ENCODE peak calls at places on chromosomes 7 and 10, in eight cellular contexts. J is iPS DF 6.9, G is SJSA1, P is hepatocyte, N is ovary, H is transverse colon, I is endothelial cell of umbilical vein, B is stomach. E is an unnamed sample.
A peak's percentile ranks its signal among the peaks of the same experiment; 100 is the strongest.

GRCh38 chr10:98924526-98924925 is 311.1 kb downstream of the HPSE2 start:
- DNase-seq in J (no peak), G (no peak), P (no peak), N (no peak), H (no peak), I (no peak), B (no peak), E (no peak)

GRCh38 chr10:14574885-14575284 is 199.8 kb downstream of the FAM107B start:
- DNase-seq in J (no peak), G (no peak), P (no peak), N (no peak), H (no peak), I (no peak), B (no peak), E (no peak)

GRCh38 chr10:14146005-14146404 is 184.7 kb downstream of the FRMD4A start:
- DNase-seq in J (no peak), G (no peak), P (no peak), N (no peak), H (no peak), I (no peak), B (no peak), E (no peak)

GRCh38 chr7:2873686-2874551 is 29.8 kb upstream of the GNA12 start:
- DNase-seq in J (peak; percentile 64), G (peak; percentile 79), P (peak; percentile 57), N (no peak), H (no peak), I (peak; percentile 91), B (no peak), E (no peak)

GRCh38 chr7:104207731-104208420 is at the start of gene ORC5:
- DNase-seq in J (peak; percentile 31), G (peak; percentile 73), P (peak; percentile 80), N (peak; percentile 83), H (peak; percentile 78), I (peak; percentile 85), B (peak; percentile 73), E (peak; percentile 85)

GRCh38 chr7:27179503-27180430 is 5.3 kb downstream of the HOXA11 start:
- DNase-seq in J (no peak), G (peak; percentile 86), P (peak; percentile 87), N (no peak), H (peak; percentile 87), I (peak; percentile 90), B (peak; percentile 47), E (peak; percentile 94)

GRCh38 chr7:158289231-158289630 is 298.4 kb downstream of the PTPRN2 start:
- DNase-seq in J (no peak), G (no peak), P (no peak), N (no peak), H (no peak), I (no peak), B (no peak), E (no peak)

GRCh38 chr10:46006219-46006618 is 24.2 kb downstream of the NCOA4 start:
- DNase-seq in J (no peak), G (no peak), P (no peak), N (no peak), H (no peak), I (peak; percentile 18), B (no peak), E (no peak)

GRCh38 chr10:106082865-106083264 is 1081.6 kb downstream of the SORCS1 start:
- DNase-seq in J (no peak), G (no peak), P (no peak), N (no peak), H (no peak), I (no peak), B (no peak), E (no peak)

GRCh38 chr10:70296406-70296899 is 12.6 kb upstream of the NPFFR1 start:
- DNase-seq in J (no peak), G (peak; percentile 72), P (peak; percentile 48), N (peak; percentile 89), H (peak; percentile 66), I (peak; percentile 79), B (peak; percentile 71), E (peak; percentile 93)

GRCh38 chr10:117734626-117735405 is 192.3 kb downstream of the EMX2 start:
- DNase-seq in J (no peak), G (no peak), P (no peak), N (no peak), H (no peak), I (no peak), B (no peak), E (no peak)

GRCh38 chr10:100981178-100981710 is 6.1 kb downstream of the MRPL43 start:
- DNase-seq in J (no peak), G (no peak), P (no peak), N (no peak), H (no peak), I (no peak), B (no peak), E (no peak)

GRCh38 chr10:110171032-110171431 is 36.4 kb upstream of the MXI1 start:
- DNase-seq in J (no peak), G (peak; percentile 20), P (no peak), N (no peak), H (no peak), I (no peak), B (no peak), E (no peak)

GRCh38 chr10:110170142-110170887 is 37.1 kb upstream of the MXI1 start:
- DNase-seq in J (no peak), G (peak; percentile 51), P (no peak), N (no peak), H (no peak), I (no peak), B (no peak), E (no peak)

GRCh38 chr10:110167149-110167548 is 40.3 kb upstream of the MXI1 start:
- DNase-seq in J (no peak), G (no peak), P (no peak), N (no peak), H (no peak), I (no peak), B (no peak), E (no peak)

GRCh38 chr10:110169586-110169985 is 37.8 kb upstream of the MXI1 start:
- DNase-seq in J (no peak), G (peak; percentile 19), P (no peak), N (no peak), H (no peak), I (no peak), B (no peak), E (no peak)

GRCh38 chr10:110168601-110169481 is 38.6 kb upstream of the MXI1 start:
- DNase-seq in J (peak; percentile 60), G (peak; percentile 17), P (peak; percentile 53), N (no peak), H (no peak), I (no peak), B (no peak), E (no peak)
- H3K27me3 ChIP-seq in J (peaks cover 82% of the 10 kb centered on the region), G (peaks cover 3% of the 10 kb centered on the region), P (peaks cover 19% of the 10 kb centered on the region), N (no peaks in the 10 kb centered on the region), H (peaks cover 49% of the 10 kb centered on the region), I (peaks cover 32% of the 10 kb centered on the region), B (no peaks in the 10 kb centered on the region), E (peaks cover 4% of the 10 kb centered on the region)

GRCh38 chr10:32315426-32315825 is 31.5 kb downstream of the EPC1 start:
- DNase-seq in J (no peak), G (no peak), P (no peak), N (no peak), H (no peak), I (no peak), B (no peak), E (no peak)
- H3K4me1 ChIP-seq in J (peaks cover 3% of the 10 kb centered on the region), G (peaks cover 12% of the 10 kb centered on the region), P (no peaks in the 10 kb centered on the region), N (peaks cover 6% of the 10 kb centered on the region), H (peaks cover 32% of the 10 kb centered on the region), I (peaks cover 6% of the 10 kb centered on the region), B (peaks cover 46% of the 10 kb centered on the region), E (peaks cover 19% of the 10 kb centered on the region)

GRCh38 chr7:112080974-112081373 is 125.2 kb downstream of the DOCK4 start:
- DNase-seq in J (no peak), G (no peak), P (no peak), N (no peak), H (no peak), I (peak; percentile 48), B (no peak), E (peak; percentile 58)
- H3K27ac ChIP-seq in J (no peak overlapping the region), G (peak overlapping the region; percentile 83), P (no peak overlapping the region), N (no peak overlapping the region), H (peak overlapping the region; percentile 22), I (peak overlapping the region; percentile 95), B (peak overlapping the region; percentile 78), E (no peak overlapping the region)

GRCh38 chr7:45889367-45890067 is 1.2 kb downstream of the IGFBP1 start:
- DNase-seq in J (no peak), G (no peak), P (no peak), N (no peak), H (no peak), I (peak; percentile 35), B (no peak), E (no peak)
- H3K27me3 ChIP-seq in J (peaks cover 25% of the 10 kb centered on the region), G (peaks cover 13% of the 10 kb centered on the region), P (peaks cover 39% of the 10 kb centered on the region), N (no peaks in the 10 kb centered on the region), H (peaks cover 47% of the 10 kb centered on the region), I (no peaks in the 10 kb centered on the region), B (peaks cover 8% of the 10 kb centered on the region), E (no peaks in the 10 kb centered on the region)

DNA sequence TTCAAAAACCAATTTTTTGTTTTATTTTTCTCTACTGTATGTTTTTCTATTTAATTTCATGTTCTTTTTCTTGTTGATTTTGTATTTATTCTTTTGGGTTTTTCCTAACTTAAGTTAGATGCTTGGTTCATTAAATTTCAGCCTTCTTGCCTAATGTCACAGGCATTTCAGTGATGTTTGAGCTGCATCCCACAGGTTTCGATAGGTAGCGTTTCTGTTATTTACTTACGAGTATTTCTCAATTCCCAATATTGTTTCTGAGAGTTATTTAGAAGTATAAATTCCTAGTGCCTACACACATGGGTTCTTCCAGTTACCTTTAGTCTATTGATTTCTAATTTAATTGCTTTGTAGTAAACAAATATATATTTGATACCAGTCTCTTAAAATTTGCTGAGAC is 18.2 kb downstream of the PROSER2 start:
- DNase-seq in J (no peak), G (no peak), P (no peak), N (no peak), H (no peak), I (no peak), B (no peak), E (no peak)
- H3K4me1 ChIP-seq in J (no peaks in the 10 kb centered on the region), G (no peaks in the 10 kb centered on the region), P (no peaks in the 10 kb centered on the region), N (no peaks in the 10 kb centered on the region), H (no peaks in the 10 kb centered on the region), I (no peaks in the 10 kb centered on the region), B (no peaks in the 10 kb centered on the region), E (no peaks in the 10 kb centered on the region)

GRCh38 chr7:107792364-107792763 is 10.7 kb downstream of the SLC26A3 start:
- DNase-seq in J (no peak), G (no peak), P (no peak), N (no peak), H (no peak), I (no peak), B (no peak), E (no peak)
- H3K27ac ChIP-seq in J (no peak overlapping the region), G (no peak overlapping the region), P (no peak overlapping the region), N (no peak overlapping the region), H (no peak overlapping the region), I (no peak overlapping the region), B (no peak overlapping the region), E (no peak overlapping the region)